ENCODE peak calls at places on chromosome 17, in six cellular contexts. One of them, this sample, is unnamed. For H3K27me3, the result is how much of the 10 kb centered on the place peaks cover.

GRCh38 chr17:5226940-5227878 is 7.5 kb downstream of the SCIMP start:
- DNase-seq in esophagus squamous epithelium: no peak
- DNase-seq in heart right ventricle: no peak
- DNase-seq in sigmoid colon: no peak
- DNase-seq in ovary: no peak
- DNase-seq in dorsolateral prefrontal cortex: no peak
- DNase-seq in this sample: no peak

GRCh38 chr17:28346746-28347246 is 10.5 kb downstream of the POLDIP2 start:
- DNase-seq in sigmoid colon: no peak
- DNase-seq in heart right ventricle: no peak
- DNase-seq in dorsolateral prefrontal cortex: no peak
- DNase-seq in ovary: peak
- DNase-seq in esophagus squamous epithelium: no peak
- DNase-seq in this sample: no peak

GRCh38 chr17:78557598-78558039 is 19.6 kb downstream of the DNAH17 start:
- DNase-seq in sigmoid colon: no peak
- DNase-seq in dorsolateral prefrontal cortex: no peak
- DNase-seq in esophagus squamous epithelium: no peak
- DNase-seq in ovary: no peak
- DNase-seq in heart right ventricle: no peak
- DNase-seq in this sample: peak

GRCh38 chr17:39675390-39676082 is 7.3 kb downstream of the PNMT start:
- DNase-seq in ovary: no peak
- DNase-seq in esophagus squamous epithelium: no peak
- DNase-seq in sigmoid colon: no peak
- DNase-seq in heart right ventricle: no peak
- DNase-seq in dorsolateral prefrontal cortex: no peak
- DNase-seq in this sample: no peak

GRCh38 chr17:38893612-38894011 is 23.8 kb downstream of the LASP1 start:
- DNase-seq in ovary: no peak
- DNase-seq in heart right ventricle: peak
- DNase-seq in sigmoid colon: no peak
- DNase-seq in dorsolateral prefrontal cortex: peak
- DNase-seq in esophagus squamous epithelium: no peak
- DNase-seq in this sample: peak

GRCh38 chr17:7336240-7337175 is at the start of gene ACAP1:
- DNase-seq in heart right ventricle: no peak
- DNase-seq in ovary: no peak
- DNase-seq in dorsolateral prefrontal cortex: no peak
- DNase-seq in sigmoid colon: no peak
- DNase-seq in esophagus squamous epithelium: no peak
- DNase-seq in this sample: no peak

GRCh38 chr17:68356520-68356919 is 65.2 kb downstream of the ARSG start:
- DNase-seq in heart right ventricle: no peak
- DNase-seq in dorsolateral prefrontal cortex: no peak
- DNase-seq in ovary: no peak
- DNase-seq in sigmoid colon: no peak
- DNase-seq in esophagus squamous epithelium: no peak
- DNase-seq in this sample: no peak

GRCh38 chr17:1482686-1483445 is 9.6 kb downstream of the MYO1C start:
- DNase-seq in esophagus squamous epithelium: no peak
- DNase-seq in ovary: no peak
- DNase-seq in sigmoid colon: no peak
- DNase-seq in dorsolateral prefrontal cortex: no peak
- DNase-seq in heart right ventricle: no peak
- DNase-seq in this sample: peak

GRCh38 chr17:76268015-76268749 is 3.0 kb downstream of the UBALD2 start:
- DNase-seq in dorsolateral prefrontal cortex: peak
- DNase-seq in esophagus squamous epithelium: no peak
- DNase-seq in ovary: no peak
- DNase-seq in heart right ventricle: peak
- DNase-seq in sigmoid colon: peak
- DNase-seq in this sample: peak

GRCh38 chr17:78101112-78101511 is 27.4 kb downstream of the TMC6 start:
- DNase-seq in sigmoid colon: peak
- DNase-seq in dorsolateral prefrontal cortex: no peak
- DNase-seq in ovary: no peak
- DNase-seq in esophagus squamous epithelium: no peak
- DNase-seq in heart right ventricle: no peak
- DNase-seq in this sample: no peak

GRCh38 chr17:72886622-72887021 is 205.9 kb downstream of the SLC39A11 start:
- DNase-seq in esophagus squamous epithelium: no peak
- DNase-seq in heart right ventricle: no peak
- DNase-seq in dorsolateral prefrontal cortex: no peak
- DNase-seq in sigmoid colon: no peak
- DNase-seq in ovary: no peak
- DNase-seq in this sample: no peak

GRCh38 chr17:37274432-37274831 is 101.4 kb upstream of the C17orf78 start:
- DNase-seq in esophagus squamous epithelium: no peak
- DNase-seq in dorsolateral prefrontal cortex: no peak
- DNase-seq in ovary: no peak
- DNase-seq in sigmoid colon: no peak
- DNase-seq in heart right ventricle: no peak
- DNase-seq in this sample: no peak

GRCh38 chr17:32849879-32850278 is 27.0 kb downstream of the MYO1D start:
- DNase-seq in dorsolateral prefrontal cortex: no peak
- DNase-seq in sigmoid colon: no peak
- DNase-seq in heart right ventricle: no peak
- DNase-seq in ovary: no peak
- DNase-seq in esophagus squamous epithelium: no peak
- DNase-seq in this sample: no peak

GRCh38 chr17:32253117-32253611 is 12.5 kb upstream of the RHBDL3 start:
- DNase-seq in esophagus squamous epithelium: no peak
- DNase-seq in sigmoid colon: peak
- DNase-seq in ovary: peak
- DNase-seq in heart right ventricle: peak
- DNase-seq in dorsolateral prefrontal cortex: peak
- DNase-seq in this sample: peak

GRCh38 chr17:17417718-17418151 is 59.1 kb upstream of the MED9 start:
- DNase-seq in ovary: no peak
- DNase-seq in sigmoid colon: peak
- DNase-seq in dorsolateral prefrontal cortex: no peak
- DNase-seq in heart right ventricle: no peak
- DNase-seq in esophagus squamous epithelium: no peak
- DNase-seq in this sample: no peak

GRCh38 chr17:80352991-80353665 is 61.8 kb upstream of the ENDOV start:
- DNase-seq in dorsolateral prefrontal cortex: no peak
- DNase-seq in esophagus squamous epithelium: no peak
- DNase-seq in heart right ventricle: no peak
- DNase-seq in sigmoid colon: peak
- DNase-seq in ovary: peak
- DNase-seq in this sample: no peak

GRCh38 chr17:12046786-12047185 is 26.1 kb downstream of the MAP2K4 start:
- DNase-seq in ovary: no peak
- DNase-seq in esophagus squamous epithelium: no peak
- DNase-seq in dorsolateral prefrontal cortex: no peak
- DNase-seq in sigmoid colon: no peak
- DNase-seq in heart right ventricle: no peak
- DNase-seq in this sample: no peak

GRCh38 chr17:50209472-50210248 is 8.2 kb upstream of the COL1A1 start:
- DNase-seq in heart right ventricle: peak
- DNase-seq in ovary: peak
- DNase-seq in sigmoid colon: peak
- DNase-seq in esophagus squamous epithelium: no peak
- DNase-seq in dorsolateral prefrontal cortex: no peak
- DNase-seq in this sample: peak

GRCh38 chr17:15194859-15195277 is 70.3 kb downstream of the PMP22 start:
- DNase-seq in sigmoid colon: no peak
- DNase-seq in ovary: no peak
- DNase-seq in heart right ventricle: no peak
- DNase-seq in dorsolateral prefrontal cortex: no peak
- DNase-seq in esophagus squamous epithelium: no peak
- DNase-seq in this sample: no peak

GRCh38 chr17:79216826-79217225 is 142.2 kb downstream of the ENGASE start:
- DNase-seq in dorsolateral prefrontal cortex: no peak
- DNase-seq in esophagus squamous epithelium: no peak
- DNase-seq in sigmoid colon: no peak
- DNase-seq in ovary: no peak
- DNase-seq in heart right ventricle: no peak
- DNase-seq in this sample: no peak

GRCh38 chr17:1491406-1492248 is 859 bp downstream of the MYO1C start:
- DNase-seq in heart right ventricle: peak
- DNase-seq in sigmoid colon: peak
- DNase-seq in ovary: peak
- DNase-seq in esophagus squamous epithelium: no peak
- DNase-seq in dorsolateral prefrontal cortex: peak
- DNase-seq in this sample: peak

GRCh38 chr17:77875881-77876509 is 82.5 kb upstream of the TNRC6C start:
- DNase-seq in dorsolateral prefrontal cortex: no peak
- DNase-seq in sigmoid colon: no peak
- DNase-seq in esophagus squamous epithelium: no peak
- DNase-seq in ovary: no peak
- DNase-seq in heart right ventricle: peak
- DNase-seq in this sample: no peak

GRCh38 chr17:9074106-9074505 is 52.8 kb downstream of the NTN1 start:
- DNase-seq in esophagus squamous epithelium: no peak
- DNase-seq in dorsolateral prefrontal cortex: no peak
- DNase-seq in heart right ventricle: no peak
- DNase-seq in ovary: no peak
- DNase-seq in sigmoid colon: no peak
- DNase-seq in this sample: no peak

GRCh38 chr17:68320311-68320865 is 29.1 kb downstream of the ARSG start:
- DNase-seq in dorsolateral prefrontal cortex: no peak
- DNase-seq in esophagus squamous epithelium: no peak
- DNase-seq in ovary: no peak
- DNase-seq in heart right ventricle: no peak
- DNase-seq in sigmoid colon: no peak
- DNase-seq in this sample: peak

GRCh38 chr17:20216154-20216815 is 207.1 kb downstream of the SPECC1 start:
- DNase-seq in ovary: no peak
- DNase-seq in dorsolateral prefrontal cortex: no peak
- DNase-seq in esophagus squamous epithelium: no peak
- DNase-seq in heart right ventricle: no peak
- DNase-seq in sigmoid colon: no peak
- DNase-seq in this sample: no peak

GRCh38 chr17:81967533-81968395 is 6.8 kb upstream of the NOTUM start:
- DNase-seq in ovary: peak
- DNase-seq in dorsolateral prefrontal cortex: peak
- DNase-seq in esophagus squamous epithelium: no peak
- DNase-seq in heart right ventricle: peak
- DNase-seq in sigmoid colon: peak
- DNase-seq in this sample: peak

GRCh38 chr17:79541451-79541850 is 69.4 kb downstream of the RBFOX3 start:
- DNase-seq in heart right ventricle: no peak
- DNase-seq in dorsolateral prefrontal cortex: no peak
- DNase-seq in esophagus squamous epithelium: no peak
- DNase-seq in ovary: no peak
- DNase-seq in sigmoid colon: peak
- DNase-seq in this sample: no peak

GRCh38 chr17:2532146-2532720 is 20.5 kb upstream of the METTL16 start:
- DNase-seq in esophagus squamous epithelium: no peak
- DNase-seq in ovary: no peak
- DNase-seq in dorsolateral prefrontal cortex: no peak
- DNase-seq in sigmoid colon: no peak
- DNase-seq in heart right ventricle: no peak
- DNase-seq in this sample: no peak

GRCh38 chr17:16911141-16911937 is 60.6 kb downstream of the TNFRSF13B start:
- DNase-seq in dorsolateral prefrontal cortex: peak
- DNase-seq in esophagus squamous epithelium: no peak
- DNase-seq in sigmoid colon: no peak
- DNase-seq in heart right ventricle: no peak
- DNase-seq in ovary: no peak
- DNase-seq in this sample: peak

GRCh38 chr17:59914274-59914854 is 21.4 kb downstream of the RPS6KB1 start:
- DNase-seq in sigmoid colon: no peak
- DNase-seq in heart right ventricle: no peak
- DNase-seq in ovary: no peak
- DNase-seq in esophagus squamous epithelium: no peak
- DNase-seq in dorsolateral prefrontal cortex: no peak
- DNase-seq in this sample: peak
- TF ChIP-seq CTCF in sigmoid colon: no peak
- TF ChIP-seq CTCF in heart right ventricle: peak
- TF ChIP-seq CTCF in ovary: peak
- TF ChIP-seq CTCF in esophagus squamous epithelium: peak
- TF ChIP-seq CTCF in dorsolateral prefrontal cortex: peak
- TF ChIP-seq CTCF in this sample: peak

DNA sequence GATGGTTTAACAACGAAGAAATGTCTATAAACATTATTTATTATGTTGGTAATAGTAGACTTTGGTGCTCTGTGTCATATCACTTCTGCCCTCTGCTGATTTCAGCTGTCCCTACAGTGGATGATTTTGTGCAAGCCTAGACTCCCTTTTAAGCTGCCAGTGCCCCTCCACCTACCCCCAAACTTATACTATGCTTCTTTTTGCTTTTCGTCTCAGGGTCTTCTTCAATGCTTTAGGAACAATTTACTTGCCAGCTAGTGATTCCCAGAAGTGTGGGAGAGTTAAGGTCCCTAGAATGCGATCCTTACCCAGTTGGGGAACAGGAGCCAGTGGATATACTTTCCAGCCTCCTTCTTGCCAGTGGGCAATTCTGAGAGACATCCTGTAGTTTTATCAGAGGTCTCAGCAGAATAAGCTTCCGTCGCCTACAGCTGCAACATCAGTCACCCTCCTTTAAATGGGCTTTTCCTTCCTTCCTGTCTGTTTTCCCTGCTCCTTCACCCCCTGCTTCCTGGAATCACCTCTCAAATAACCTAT is 4.1 kb downstream of the ICAM2 start:
- DNase-seq in esophagus squamous epithelium: no peak
- DNase-seq in heart right ventricle: no peak
- DNase-seq in sigmoid colon: no peak
- DNase-seq in dorsolateral prefrontal cortex: no peak
- DNase-seq in ovary: no peak
- DNase-seq in this sample: no peak
- H3K27ac ChIP-seq in esophagus squamous epithelium: no peak
- H3K27ac ChIP-seq in heart right ventricle: peak
- H3K27ac ChIP-seq in sigmoid colon: no peak
- H3K27ac ChIP-seq in dorsolateral prefrontal cortex: no peak
- H3K27ac ChIP-seq in ovary: no peak
- H3K27ac ChIP-seq in this sample: no peak

GRCh38 chr17:74430385-74430705 is 1.5 kb upstream of the GPRC5C start:
- DNase-seq in sigmoid colon: no peak
- DNase-seq in esophagus squamous epithelium: no peak
- DNase-seq in ovary: peak
- DNase-seq in heart right ventricle: no peak
- DNase-seq in dorsolateral prefrontal cortex: no peak
- DNase-seq in this sample: no peak
- H3K27me3 ChIP-seq in sigmoid colon: under half
- H3K27me3 ChIP-seq in esophagus squamous epithelium: under half
- H3K27me3 ChIP-seq in ovary: under half
- H3K27me3 ChIP-seq in heart right ventricle: under half
- H3K27me3 ChIP-seq in dorsolateral prefrontal cortex: under half
- H3K27me3 ChIP-seq in this sample: under half

DNA sequence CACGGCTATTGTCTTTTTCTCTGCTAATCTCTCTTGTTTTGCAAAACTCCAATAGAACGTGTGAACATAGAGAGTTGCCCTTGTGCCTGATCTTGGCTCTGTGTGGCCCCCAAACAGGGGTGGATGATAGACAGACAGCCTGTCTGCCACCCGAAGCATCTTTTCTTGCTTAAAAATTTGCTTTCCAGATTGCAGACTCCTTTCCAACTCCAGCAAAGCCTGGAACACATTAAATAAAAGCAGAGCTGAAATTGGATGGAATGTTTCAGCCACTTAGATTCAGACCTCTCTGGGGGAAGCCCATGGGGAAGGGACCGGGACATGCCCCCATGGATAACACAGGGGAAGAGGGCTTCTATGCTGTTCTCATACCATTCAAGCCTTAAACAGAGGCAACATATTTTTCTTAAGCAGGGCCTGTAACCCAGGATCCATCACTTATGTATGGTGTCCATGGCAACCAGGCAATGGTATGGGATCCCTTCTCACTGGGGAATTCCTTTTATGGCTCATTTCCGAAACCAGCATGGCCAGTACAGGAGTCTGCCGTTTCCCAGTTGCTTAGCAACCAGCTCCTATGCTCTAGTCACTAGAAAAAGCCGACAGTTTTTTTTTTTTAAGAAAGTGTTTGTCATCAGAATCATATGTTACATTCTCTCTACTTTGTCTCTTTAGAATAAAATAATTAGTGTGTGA is 61.9 kb upstream of the MARCHF10 start:
- DNase-seq in dorsolateral prefrontal cortex: peak
- DNase-seq in ovary: no peak
- DNase-seq in sigmoid colon: no peak
- DNase-seq in heart right ventricle: no peak
- DNase-seq in esophagus squamous epithelium: no peak
- DNase-seq in this sample: peak
- TF ChIP-seq CTCF in dorsolateral prefrontal cortex: no peak
- TF ChIP-seq CTCF in ovary: no peak
- TF ChIP-seq CTCF in sigmoid colon: no peak
- TF ChIP-seq CTCF in heart right ventricle: no peak
- TF ChIP-seq CTCF in esophagus squamous epithelium: no peak
- TF ChIP-seq CTCF in this sample: no peak

This sample was measured in cardiac muscle cell.